ENCODE peak calls at places on chromosomes 2 and 18, in ten cellular contexts. K, P, N, E, A, I, L, H, O and X are unnamed samples.

GRCh38 chr18:51739044-51739666 is 541.7 kb upstream of the MEX3C start:
- DNase-seq in K (no peak), A (no peak), E (no peak), N (no peak), I (no peak), P (no peak), O (no peak), H (no peak), L (no peak), X (no peak)

GRCh38 chr2:196549052-196549451 is 90.5 kb upstream of the CCDC150 start:
- DNase-seq in A (no peak), P (no peak), K (no peak), I (no peak), O (no peak), N (no peak), H (no peak), E (no peak), L (no peak), X (no peak)

GRCh38 chr2:156466739-156467405 is 30.7 kb downstream of the GPD2 start:
- DNase-seq in O (no peak), P (no peak), I (no peak), N (no peak), E (no peak), K (peak), H (peak), L (no peak), A (no peak), X (peak)

GRCh38 chr18:62586148-62586774 is 63.4 kb downstream of the ZCCHC2 start:
- DNase-seq in K (peak), H (peak), L (peak), I (peak), E (no peak), P (peak), O (peak), N (peak), A (peak), X (peak)

GRCh38 chr18:36769172-36769571 is 59.6 kb downstream of the TPGS2 start:
- DNase-seq in P (no peak), I (no peak), H (no peak), A (no peak), K (no peak), E (no peak), N (no peak), L (no peak), O (no peak), X (no peak)

GRCh38 chr2:168700615-168701245 is 101.7 kb upstream of the NOSTRIN start:
- DNase-seq in K (peak), L (no peak), A (no peak), E (no peak), I (no peak), H (no peak), O (no peak), P (no peak), N (no peak), X (no peak)

GRCh38 chr2:15169326-15170038 is 391.7 kb downstream of the NBAS start:
- DNase-seq in N (no peak), H (peak), I (no peak), A (no peak), L (no peak), E (peak), K (no peak), O (no peak), P (no peak), X (peak)

GRCh38 chr2:95352291-95353054 is 50.0 kb upstream of the FAHD2A start:
- DNase-seq in H (no peak), I (no peak), K (peak), L (no peak), O (no peak), A (no peak), P (no peak), E (no peak), N (no peak), X (no peak)

GRCh38 chr2:184004945-184005672 is 593.2 kb upstream of the ZNF804A start:
- DNase-seq in P (no peak), L (no peak), A (no peak), N (no peak), O (no peak), H (no peak), I (no peak), E (no peak), K (no peak), X (no peak)

GRCh38 chr2:207092803-207093202 is 72.9 kb downstream of the KLF7 start:
- DNase-seq in P (no peak), O (no peak), L (no peak), I (no peak), A (no peak), K (no peak), H (no peak), E (no peak), N (no peak), X (no peak)

GRCh38 chr2:10935953-10936942 is 24.5 kb downstream of the KCNF1 start:
- DNase-seq in N (no peak), K (no peak), O (no peak), E (peak), L (no peak), I (no peak), P (no peak), A (peak), H (peak), X (peak)

GRCh38 chr18:55275042-55275897 is 312.7 kb downstream of the TCF4 start:
- DNase-seq in O (no peak), E (peak), I (no peak), L (peak), H (peak), P (no peak), N (no peak), A (no peak), K (no peak), X (peak)

GRCh38 chr2:37583402-37583801 is 88.0 kb downstream of the CDC42EP3 start:
- DNase-seq in H (no peak), A (no peak), O (no peak), P (no peak), L (no peak), I (no peak), E (no peak), K (no peak), N (no peak), X (peak)

GRCh38 chr2:71675296-71675695 is 221.9 kb downstream of the DYSF start:
- DNase-seq in E (no peak), K (peak), O (no peak), N (no peak), P (no peak), I (peak), A (no peak), H (no peak), L (no peak), X (no peak)

GRCh38 chr2:218166791-218167190 is at the start of gene CXCR1:
- DNase-seq in O (no peak), E (no peak), L (no peak), A (no peak), N (no peak), I (no peak), K (no peak), H (no peak), P (peak), X (no peak)

GRCh38 chr2:18117592-18117991 is 239.1 kb downstream of the KCNS3 start:
- DNase-seq in K (no peak), E (peak), O (no peak), L (no peak), P (no peak), N (no peak), I (no peak), A (peak), H (no peak), X (peak)

GRCh38 chr2:11872247-11872947 is 126.0 kb downstream of the LPIN1 start:
- DNase-seq in L (no peak), P (no peak), E (no peak), H (no peak), I (peak), O (no peak), N (no peak), K (no peak), A (no peak), X (peak)

GRCh38 chr2:127676906-127677305 is 1.6 kb upstream of the LIMS2 start:
- DNase-seq in L (no peak), I (no peak), E (no peak), A (no peak), H (no peak), N (no peak), K (no peak), O (no peak), P (no peak), X (no peak)

GRCh38 chr2:3620834-3621233 is 25.9 kb downstream of the COLEC11 start:
- DNase-seq in I (no peak), A (no peak), H (no peak), K (no peak), P (no peak), O (no peak), N (no peak), L (no peak), E (peak), X (no peak)

GRCh38 chr2:103289101-103289725 is 527.4 kb downstream of the TMEM182 start:
- DNase-seq in K (no peak), N (no peak), A (peak), E (no peak), H (no peak), L (no peak), O (no peak), P (no peak), I (no peak), X (no peak)

GRCh38 chr2:128404709-128405466 is 86.2 kb upstream of the HS6ST1 start:
- DNase-seq in K (no peak), P (no peak), A (no peak), L (no peak), H (no peak), I (no peak), O (no peak), E (no peak), N (no peak), X (no peak)

GRCh38 chr2:206642075-206643025 is at the start of gene FAM237A:
- DNase-seq in I (no peak), O (peak), L (no peak), P (no peak), A (peak), H (peak), K (no peak), N (no peak), E (peak), X (peak)

GRCh38 chr2:131418625-131419024 is 54.7 kb upstream of the RAB6D start:
- DNase-seq in H (no peak), K (no peak), I (no peak), E (no peak), L (no peak), O (no peak), P (no peak), A (no peak), N (no peak), X (no peak)

GRCh38 chr2:99998981-99999380 is 143.4 kb downstream of the AFF3 start:
- DNase-seq in O (no peak), K (no peak), E (no peak), A (no peak), I (no peak), N (no peak), P (no peak), H (no peak), L (no peak), X (no peak)

GRCh38 chr2:239433777-239434396 is 33.1 kb upstream of the HDAC4 start:
- DNase-seq in E (no peak), L (no peak), N (no peak), I (no peak), P (no peak), O (no peak), A (no peak), K (no peak), H (no peak), X (no peak)

GRCh38 chr18:33154049-33154448 is 286.5 kb downstream of the CCDC178 start:
- DNase-seq in I (no peak), A (no peak), O (no peak), N (no peak), K (no peak), P (no peak), H (no peak), E (no peak), L (no peak), X (no peak)

GRCh38 chr2:8241317-8241716 is 440.5 kb upstream of the ID2 start:
- DNase-seq in H (no peak), O (no peak), N (no peak), A (no peak), P (no peak), E (no peak), I (no peak), L (no peak), K (no peak), X (no peak)

GRCh38 chr2:15313657-15314056 is 247.5 kb downstream of the NBAS start:
- DNase-seq in O (no peak), I (no peak), L (no peak), H (no peak), N (no peak), E (peak), P (no peak), K (no peak), A (no peak), X (peak)

GRCh38 chr2:180291060-180291459 is 284.0 kb upstream of the CWC22 start:
- DNase-seq in H (peak), L (no peak), E (no peak), O (no peak), P (no peak), I (no peak), K (no peak), A (no peak), N (no peak), X (no peak)

GRCh38 chr18:49155857-49156256 is 205.1 kb upstream of the SMAD7 start:
- DNase-seq in L (no peak), E (no peak), H (no peak), N (no peak), A (no peak), O (no peak), K (no peak), I (no peak), P (no peak), X (no peak)

GRCh38 chr2:30301551-30301950 is 70.2 kb downstream of the LBH start:
- DNase-seq in K (no peak), O (no peak), P (no peak), H (no peak), N (no peak), L (no peak), I (no peak), E (peak), A (peak), X (no peak)

GRCh38 chr2:173151671-173152398 is 76.2 kb downstream of the MAP3K20 start:
- DNase-seq in H (no peak), I (no peak), O (no peak), L (no peak), N (no peak), E (no peak), K (no peak), A (no peak), P (no peak), X (peak)

GRCh38 chr2:209579236-209579749 is 155.4 kb downstream of the MAP2 start:
- DNase-seq in H (peak), E (no peak), K (no peak), L (no peak), O (peak), I (peak), P (no peak), N (no peak), A (peak), X (peak)

GRCh38 chr2:27407798-27408491 is 1.4 kb downstream of the PPM1G start:
- DNase-seq in I (peak), N (no peak), H (no peak), P (no peak), A (peak), L (no peak), E (no peak), O (peak), K (no peak), X (peak)

GRCh38 chr2:35462226-35462983 is 893.2 kb upstream of the CRIM1 start:
- DNase-seq in K (no peak), P (no peak), A (no peak), O (no peak), I (no peak), L (no peak), H (no peak), N (no peak), E (no peak), X (no peak)

GRCh38 chr18:78925557-78926242 is 53.9 kb upstream of the SALL3 start:
- DNase-seq in P (no peak), L (no peak), E (no peak), A (no peak), I (no peak), O (no peak), K (no peak), H (no peak), N (no peak), X (no peak)

GRCh38 chr2:102932521-102932920 is 170.7 kb downstream of the TMEM182 start:
- DNase-seq in N (no peak), I (peak), H (no peak), O (peak), L (no peak), E (no peak), P (no peak), K (no peak), A (no peak), X (no peak)

GRCh38 chr2:19349911-19350677 is 8.3 kb downstream of the OSR1 start:
- DNase-seq in I (no peak), K (peak), E (no peak), O (peak), N (no peak), H (no peak), A (peak), L (no peak), P (peak), X (peak)

GRCh38 chr2:1825046-1825445 is 80.7 kb upstream of the PXDN start:
- DNase-seq in N (no peak), O (no peak), A (no peak), L (no peak), I (no peak), P (no peak), K (no peak), E (no peak), H (no peak), X (no peak)